ENCODE peak calls at places on chromosomes 5 and 9, in four cellular contexts. One of them, this sample, is unnamed.

GRCh38 chr9:22037954-22038690 is 29.0 kb upstream of the CDKN2B start:
- DNase-seq in A549: no peak
- DNase-seq in HepG2: no peak
- DNase-seq in K562: no peak
- DNase-seq in this sample: no peak

GRCh38 chr5:176938472-176938871 is 39.3 kb upstream of the HK3 start:
- DNase-seq in HepG2: no peak
- DNase-seq in K562: no peak
- DNase-seq in A549: no peak
- DNase-seq in this sample: no peak

GRCh38 chr5:172731286-172732073 is 39.5 kb downstream of the DUSP1 start:
- DNase-seq in K562: peak
- DNase-seq in A549: peak
- DNase-seq in HepG2: peak
- DNase-seq in this sample: no peak

GRCh38 chr5:80069251-80069650 is 34.1 kb downstream of the THBS4 start:
- DNase-seq in HepG2: no peak
- DNase-seq in K562: no peak
- DNase-seq in A549: no peak
- DNase-seq in this sample: no peak

GRCh38 chr9:36486933-36487481 is 85.7 kb upstream of the MELK start:
- DNase-seq in K562: peak
- DNase-seq in HepG2: peak
- DNase-seq in A549: no peak
- DNase-seq in this sample: peak

GRCh38 chr5:175390352-175391083 is 53.5 kb downstream of the DRD1 start:
- DNase-seq in A549: no peak
- DNase-seq in HepG2: no peak
- DNase-seq in K562: no peak
- DNase-seq in this sample: no peak

GRCh38 chr9:97553141-97553540 is 51.7 kb downstream of the TMOD1 start:
- DNase-seq in A549: no peak
- DNase-seq in K562: no peak
- DNase-seq in HepG2: no peak
- DNase-seq in this sample: no peak

GRCh38 chr5:41524174-41524573 is 13.8 kb upstream of the PLCXD3 start:
- DNase-seq in HepG2: no peak
- DNase-seq in K562: no peak
- DNase-seq in A549: no peak
- DNase-seq in this sample: peak

GRCh38 chr9:2158111-2158610 is 143.0 kb downstream of the SMARCA2 start:
- DNase-seq in A549: peak
- DNase-seq in K562: no peak
- DNase-seq in HepG2: no peak
- DNase-seq in this sample: peak

GRCh38 chr9:76818271-76818670 is 54.0 kb downstream of the PCA3 start:
- DNase-seq in A549: peak
- DNase-seq in HepG2: peak
- DNase-seq in K562: no peak
- DNase-seq in this sample: no peak

GRCh38 chr9:81174023-81174422 is 515.3 kb downstream of the TLE1 start:
- DNase-seq in K562: no peak
- DNase-seq in A549: no peak
- DNase-seq in HepG2: peak
- DNase-seq in this sample: no peak

GRCh38 chr9:117528225-117528624 is 113.4 kb upstream of the ASTN2 start:
- DNase-seq in A549: no peak
- DNase-seq in HepG2: no peak
- DNase-seq in K562: no peak
- DNase-seq in this sample: no peak

DNA sequence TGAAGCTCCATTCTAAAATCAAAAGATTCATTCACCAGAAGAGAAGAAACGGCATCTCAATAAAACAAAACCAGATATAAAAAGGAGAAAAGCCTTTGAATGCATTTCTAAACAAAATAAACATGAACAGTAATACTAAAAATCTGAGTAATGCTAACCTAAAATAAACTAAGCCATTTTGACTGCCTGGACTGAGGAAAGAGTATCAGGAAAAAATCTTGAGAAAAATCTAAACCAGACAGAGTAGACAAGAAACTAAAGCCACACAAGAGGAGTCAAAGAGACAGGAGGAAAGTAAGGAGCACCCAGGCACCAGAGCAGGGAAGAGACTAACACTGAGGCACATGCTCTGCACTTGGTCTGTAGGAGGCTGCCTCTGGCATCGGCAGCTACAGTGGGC is 50.4 kb downstream of the DROSHA start:
- DNase-seq in HepG2: no peak
- DNase-seq in A549: no peak
- DNase-seq in K562: no peak
- DNase-seq in this sample: no peak
- TF ChIP-seq HMGXB4 in HepG2: no peak
- TF ChIP-seq HMGXB4 in A549: no peak
- TF ChIP-seq HMGXB4 in K562: no peak
- TF ChIP-seq HMGXB4 in this sample: no peak

GRCh38 chr5:148939676-148940075 is 113.3 kb downstream of the ADRB2 start:
- DNase-seq in HepG2: no peak
- DNase-seq in A549: peak
- DNase-seq in K562: no peak
- DNase-seq in this sample: no peak
- TF ChIP-seq HMGXB4 in HepG2: no peak
- TF ChIP-seq HMGXB4 in A549: no peak
- TF ChIP-seq HMGXB4 in K562: no peak
- TF ChIP-seq HMGXB4 in this sample: no peak

GRCh38 chr9:120348951-120349429 is 231.0 kb downstream of the CDK5RAP2 start:
- DNase-seq in A549: peak
- DNase-seq in K562: peak
- DNase-seq in HepG2: peak
- DNase-seq in this sample: peak
- TF ChIP-seq HMGXB4 in A549: no peak
- TF ChIP-seq HMGXB4 in K562: no peak
- TF ChIP-seq HMGXB4 in HepG2: no peak
- TF ChIP-seq HMGXB4 in this sample: no peak

DNA sequence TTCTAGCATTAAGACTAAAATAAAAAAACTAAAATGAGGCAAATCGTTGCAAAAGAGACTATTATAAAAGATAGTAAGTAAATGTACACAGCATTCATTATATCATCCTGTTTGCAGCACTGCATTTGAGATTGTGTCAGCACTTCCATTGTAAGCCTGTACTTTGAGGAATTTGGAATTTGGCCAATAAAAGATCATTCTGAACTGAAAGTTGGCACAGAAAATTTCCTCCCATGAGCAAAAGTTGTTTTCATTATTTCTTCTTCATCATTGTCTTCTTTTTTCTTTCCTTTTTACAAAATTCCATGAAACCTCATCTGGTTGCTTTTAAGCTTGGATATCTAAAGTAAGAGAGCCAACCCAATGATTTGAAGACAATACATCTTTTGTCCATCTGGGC is 199.3 kb upstream of the ADAMTSL1 start:
- DNase-seq in HepG2: no peak
- DNase-seq in A549: no peak
- DNase-seq in K562: no peak
- DNase-seq in this sample: no peak
- TF ChIP-seq HMGXB4 in HepG2: no peak
- TF ChIP-seq HMGXB4 in A549: no peak
- TF ChIP-seq HMGXB4 in K562: no peak
- TF ChIP-seq HMGXB4 in this sample: no peak

DNA sequence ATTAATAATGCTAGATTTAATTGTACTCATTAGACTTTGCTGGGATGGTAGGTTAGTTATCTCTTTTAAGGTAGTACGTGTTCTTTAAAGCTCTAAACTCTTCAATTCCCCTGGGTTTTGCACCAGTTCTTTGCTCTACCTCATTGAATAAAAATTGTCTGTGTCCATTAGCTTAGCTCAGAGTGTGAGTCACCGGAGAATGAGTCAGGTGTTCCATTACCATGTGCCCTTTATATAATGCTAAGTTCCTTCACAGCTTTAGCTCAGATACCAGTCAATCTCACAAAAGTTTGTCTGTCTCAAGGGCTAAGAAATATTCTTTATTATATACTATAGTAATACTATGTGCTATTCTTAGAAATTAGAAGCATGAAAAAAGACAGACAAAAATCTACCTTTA is 339.4 kb downstream of the PRELID2 start:
- DNase-seq in A549: peak
- DNase-seq in K562: no peak
- DNase-seq in HepG2: peak
- DNase-seq in this sample: no peak
- TF ChIP-seq HMGXB4 in A549: no peak
- TF ChIP-seq HMGXB4 in K562: no peak
- TF ChIP-seq HMGXB4 in HepG2: no peak
- TF ChIP-seq HMGXB4 in this sample: no peak

GRCh38 chr5:144275329-144275728 is 104.7 kb downstream of the KCTD16 start:
- DNase-seq in K562: no peak
- DNase-seq in HepG2: no peak
- DNase-seq in A549: no peak
- DNase-seq in this sample: no peak
- TF ChIP-seq HMGXB4 in K562: no peak
- TF ChIP-seq HMGXB4 in HepG2: no peak
- TF ChIP-seq HMGXB4 in A549: no peak
- TF ChIP-seq HMGXB4 in this sample: no peak

DNA sequence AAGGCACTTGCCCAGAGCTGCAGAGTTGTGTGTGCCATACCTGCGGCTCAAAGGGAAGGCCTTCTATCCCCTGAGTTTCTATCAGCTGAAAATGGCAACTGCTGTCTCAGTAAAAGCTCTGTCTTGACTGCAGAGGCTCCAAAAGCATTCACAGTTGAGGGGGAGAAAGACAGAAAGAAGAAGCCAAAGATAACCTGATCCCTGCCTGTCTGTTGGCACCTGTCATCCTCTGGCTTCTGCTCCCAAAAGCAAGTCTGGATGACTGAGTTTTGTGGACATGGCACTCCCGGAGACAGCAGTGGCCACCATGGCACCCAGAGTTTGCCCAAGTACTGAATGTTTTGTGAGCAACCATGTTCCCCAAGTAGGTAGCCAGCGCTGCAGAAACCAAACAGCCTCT is 176.6 kb downstream of the NR3C1 start:
- DNase-seq in HepG2: no peak
- DNase-seq in K562: no peak
- DNase-seq in A549: no peak
- DNase-seq in this sample: no peak
- TF ChIP-seq HMGXB4 in HepG2: no peak
- TF ChIP-seq HMGXB4 in K562: no peak
- TF ChIP-seq HMGXB4 in A549: no peak
- TF ChIP-seq HMGXB4 in this sample: no peak

GRCh38 chr9:136303066-136303824 is 649 bp downstream of the CCDC187 start:
- DNase-seq in A549: no peak
- DNase-seq in K562: peak
- DNase-seq in HepG2: no peak
- DNase-seq in this sample: no peak
- TF ChIP-seq HMGXB4 in A549: no peak
- TF ChIP-seq HMGXB4 in K562: no peak
- TF ChIP-seq HMGXB4 in HepG2: no peak
- TF ChIP-seq HMGXB4 in this sample: no peak

GRCh38 chr5:42908086-42908485 is 96.4 kb upstream of the SELENOP start:
- DNase-seq in K562: no peak
- DNase-seq in HepG2: no peak
- DNase-seq in A549: no peak
- DNase-seq in this sample: no peak

GRCh38 chr5:42915306-42915866 is 103.7 kb upstream of the SELENOP start:
- DNase-seq in K562: no peak
- DNase-seq in A549: no peak
- DNase-seq in HepG2: no peak
- DNase-seq in this sample: no peak

GRCh38 chr5:42908509-42909488 is 97.1 kb upstream of the SELENOP start:
- DNase-seq in A549: peak
- DNase-seq in K562: peak
- DNase-seq in HepG2: peak
- DNase-seq in this sample: peak

GRCh38 chr5:42912184-42912766 is 100.6 kb upstream of the SELENOP start:
- DNase-seq in HepG2: peak
- DNase-seq in K562: no peak
- DNase-seq in A549: peak
- DNase-seq in this sample: no peak
- TF ChIP-seq HMGXB4 in HepG2: no peak
- TF ChIP-seq HMGXB4 in K562: no peak
- TF ChIP-seq HMGXB4 in A549: no peak
- TF ChIP-seq HMGXB4 in this sample: no peak

GRCh38 chr9:115593587-115594091 is 475.7 kb upstream of the TNC start:
- DNase-seq in HepG2: peak
- DNase-seq in A549: peak
- DNase-seq in K562: peak
- DNase-seq in this sample: no peak
- TF ChIP-seq HMGXB4 in HepG2: no peak
- TF ChIP-seq HMGXB4 in A549: no peak
- TF ChIP-seq HMGXB4 in K562: no peak
- TF ChIP-seq HMGXB4 in this sample: no peak